ENCODE peak calls at places on chromosomes 4 and X, in four cellular contexts. M, A, L and V are unnamed samples. For H4K20me1, the result is how much of the 10 kb centered on the place peaks cover.

GRCh38 chr4:15482842-15483241 is 13.2 kb downstream of the CC2D2A start:
- DNase-seq in M (no peak), A (no peak), L (no peak), V (no peak)

GRCh38 chr4:147039991-147040575 is 94.4 kb upstream of the TTC29 start:
- DNase-seq in M (no peak), A (no peak), L (no peak), V (no peak)

GRCh38 chrX:30219372-30219771 is 4.0 kb downstream of the MAGEB2 start:
- DNase-seq in M (no peak), A (no peak), L (peak), V (peak)

GRCh38 chr4:71338846-71339593 is at the start of gene SLC4A4:
- DNase-seq in M (no peak), A (no peak), L (no peak), V (no peak)

GRCh38 chr4:142567620-142568451 is 278.3 kb downstream of the INPP4B start:
- DNase-seq in M (no peak), A (no peak), L (no peak), V (peak)

GRCh38 chrX:87370865-87371264 is 146.7 kb upstream of the KLHL4 start:
- DNase-seq in M (no peak), A (no peak), L (no peak), V (no peak)

GRCh38 chr4:84498203-84499026 is 677 bp downstream of the NKX6-1 start:
- DNase-seq in M (no peak), A (no peak), L (no peak), V (peak)

GRCh38 chr4:16722386-16722785 is 176.1 kb downstream of the LDB2 start:
- DNase-seq in M (no peak), A (no peak), L (no peak), V (no peak)

GRCh38 chr4:145937021-145937861 is 1.4 kb downstream of the ZNF827 start:
- DNase-seq in M (no peak), A (peak), L (no peak), V (peak)

GRCh38 chr4:38190717-38191178 is 230.6 kb downstream of the PTTG2 start:
- DNase-seq in M (no peak), A (no peak), L (no peak), V (no peak)

GRCh38 chr4:140996757-140997156 is 136.5 kb downstream of the RNF150 start:
- DNase-seq in M (no peak), A (no peak), L (no peak), V (no peak)

GRCh38 chr4:8221476-8221875 is 22.4 kb downstream of the SH3TC1 start:
- DNase-seq in M (no peak), A (no peak), L (no peak), V (no peak)

GRCh38 chrX:109952050-109952449 is 50.9 kb upstream of the TMEM164 start:
- DNase-seq in M (no peak), A (no peak), L (no peak), V (no peak)

GRCh38 chr4:99723555-99724450 is 66.2 kb upstream of the C4orf54 start:
- DNase-seq in M (peak), A (peak), L (no peak), V (no peak)

GRCh38 chrX:103954259-103954658 is 8.2 kb upstream of the TMSB15B start:
- DNase-seq in M (no peak), A (no peak), L (no peak), V (no peak)

GRCh38 chr4:43680416-43680815 is 768.2 kb downstream of the KCTD8 start:
- DNase-seq in M (no peak), A (no peak), L (no peak), V (peak)
- TF ChIP-seq CREB1 in M (no peak), A (no peak), L (no peak), V (no peak)

GRCh38 chr4:169802871-169803270 is 45.1 kb upstream of the HPF1 start:
- DNase-seq in M (no peak), A (no peak), L (no peak), V (no peak)

GRCh38 chr4:169799260-169799659 is 41.5 kb upstream of the HPF1 start:
- DNase-seq in M (no peak), A (no peak), L (no peak), V (no peak)

GRCh38 chr4:169795585-169795984 is 37.8 kb upstream of the HPF1 start:
- DNase-seq in M (no peak), A (no peak), L (no peak), V (peak)

GRCh38 chr4:169803417-169803816 is 45.7 kb upstream of the HPF1 start:
- DNase-seq in M (no peak), A (no peak), L (no peak), V (no peak)

GRCh38 chr4:169800541-169800940 is 42.8 kb upstream of the HPF1 start:
- DNase-seq in M (no peak), A (no peak), L (no peak), V (no peak)
- H4K20me1 ChIP-seq in M (under half), A (under half), L (under half), V (under half)

GRCh38 chr4:184844742-184845141 is 19.0 kb upstream of the ACSL1 start:
- DNase-seq in M (no peak), A (peak), L (no peak), V (no peak)

GRCh38 chr4:184845367-184846011 is 19.7 kb upstream of the ACSL1 start:
- DNase-seq in M (peak), A (no peak), L (no peak), V (no peak)

GRCh38 chr4:184843984-184844554 is 18.3 kb upstream of the ACSL1 start:
- DNase-seq in M (no peak), A (peak), L (no peak), V (no peak)

GRCh38 chr4:184848510-184848909 is 22.7 kb upstream of the ACSL1 start:
- DNase-seq in M (no peak), A (no peak), L (no peak), V (no peak)

GRCh38 chr4:184846531-184846930 is 20.8 kb upstream of the ACSL1 start:
- DNase-seq in M (no peak), A (no peak), L (no peak), V (no peak)
- H2AFZ ChIP-seq in M (no peak), A (no peak), L (no peak), V (no peak)

GRCh38 chr4:185831125-185831815 is 19.3 kb upstream of the SORBS2 start:
- DNase-seq in M (no peak), A (no peak), L (no peak), V (no peak)

GRCh38 chr4:185834778-185835177 is 22.8 kb upstream of the SORBS2 start:
- DNase-seq in M (no peak), A (no peak), L (no peak), V (no peak)

GRCh38 chr4:185835336-185835735 is 23.3 kb upstream of the SORBS2 start:
- DNase-seq in M (no peak), A (no peak), L (no peak), V (no peak)

GRCh38 chr4:185834088-185834487 is 22.1 kb upstream of the SORBS2 start:
- DNase-seq in M (no peak), A (no peak), L (no peak), V (no peak)

GRCh38 chr4:185833055-185833598 is 21.1 kb upstream of the SORBS2 start:
- DNase-seq in M (peak), A (no peak), L (no peak), V (no peak)
- TF ChIP-seq CREB1 in M (no peak), A (no peak), L (no peak), V (no peak)

GRCh38 chr4:153527690-153528089 is 61.5 kb downstream of the TMEM131L start:
- DNase-seq in M (no peak), A (no peak), L (no peak), V (no peak)

GRCh38 chr4:153530284-153530995 is 64.3 kb downstream of the TMEM131L start:
- DNase-seq in M (no peak), A (no peak), L (no peak), V (no peak)

GRCh38 chr4:153530996-153531375 is 64.8 kb downstream of the TMEM131L start:
- DNase-seq in M (no peak), A (no peak), L (no peak), V (no peak)

GRCh38 chr4:153529646-153530045 is 63.5 kb downstream of the TMEM131L start:
- DNase-seq in M (no peak), A (no peak), L (no peak), V (no peak)

DNA sequence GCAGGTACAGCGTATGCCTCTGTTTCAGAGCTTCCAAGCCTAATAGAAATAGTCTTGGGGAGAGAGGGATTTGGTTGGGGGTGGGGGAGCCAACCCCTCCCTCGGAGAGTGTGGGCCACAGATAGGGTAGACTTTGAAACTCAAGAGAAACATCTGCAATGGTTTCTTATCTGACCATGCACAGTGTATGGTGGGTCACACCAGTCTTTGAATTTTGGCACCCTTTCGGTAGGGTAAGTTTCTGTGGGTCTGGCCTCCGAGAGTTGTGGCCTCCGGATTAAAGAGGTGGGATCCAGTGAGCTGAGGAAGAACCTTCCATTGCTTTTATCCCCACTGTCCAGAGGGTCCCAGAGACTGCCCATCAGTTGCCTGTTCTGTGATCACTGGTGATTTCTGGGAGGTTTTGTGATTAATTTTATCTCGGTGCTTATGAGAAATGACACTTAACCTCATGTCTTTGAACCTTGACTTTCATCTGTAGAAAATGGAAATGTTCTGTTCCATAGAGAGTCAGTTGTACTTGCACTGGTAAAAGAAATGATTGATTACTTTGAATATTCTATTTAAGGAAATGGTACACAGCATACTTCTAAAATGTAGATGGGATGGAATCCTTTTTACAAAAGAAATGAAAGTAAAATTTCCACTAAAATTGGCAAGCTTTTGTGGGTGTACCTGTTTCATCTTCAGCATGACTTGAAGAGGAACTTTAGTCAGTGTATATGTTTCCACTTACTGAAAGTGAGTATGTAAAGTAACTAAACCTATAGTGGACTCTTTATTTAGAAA is 62.7 kb downstream of the TMEM131L start:
- DNase-seq in M (no peak), A (peak), L (no peak), V (no peak)
- H4K20me1 ChIP-seq in M (under half), A (under half), L (under half), V (under half)

GRCh38 chrX:14776901-14777300 is 96.0 kb downstream of the FANCB start:
- DNase-seq in M (no peak), A (no peak), L (no peak), V (no peak)

GRCh38 chrX:14779589-14779988 is 93.3 kb downstream of the FANCB start:
- DNase-seq in M (no peak), A (no peak), L (no peak), V (no peak)

GRCh38 chrX:14777484-14777883 is 95.4 kb downstream of the FANCB start:
- DNase-seq in M (no peak), A (no peak), L (no peak), V (no peak)
- H2AFZ ChIP-seq in M (no peak), A (no peak), L (no peak), V (no peak)

GRCh38 chrX:48802813-48803261 is 970 bp downstream of the HDAC6 start:
- DNase-seq in M (no peak), A (no peak), L (no peak), V (no peak)

GRCh38 chrX:48800574-48801280 is 1.1 kb upstream of the HDAC6 start:
- DNase-seq in M (no peak), A (peak), L (no peak), V (no peak)

GRCh38 chrX:48806088-48806487 is 4.2 kb downstream of the HDAC6 start:
- DNase-seq in M (no peak), A (no peak), L (no peak), V (no peak)

GRCh38 chrX:48801281-48802088 is at the start of gene HDAC6:
- DNase-seq in M (peak), A (peak), L (peak), V (peak)

GRCh38 chrX:48802089-48802812 is 384 bp downstream of the HDAC6 start:
- DNase-seq in M (peak), A (peak), L (peak), V (peak)
- TF ChIP-seq CREB1 in M (no peak), A (no peak), L (no peak), V (no peak)